ENCODE peak calls at places on chromosomes 1 and 21, in seven cellular contexts. E is OCI-LY7, S is GM23248, Q is IMR-90, Y is mammary epithelial cell, U is MM.1S, Z is hepatocyte. T is an unnamed sample. For H4K20me1 and H3K4me1, the result is how much of the 10 kb centered on the place peaks cover.

GRCh38 chr1:84174051-84174556 is 30.0 kb downstream of the PRKACB start:
- DNase-seq in E (no peak), S (peak), Q (peak), Y (peak), U (no peak), Z (peak), T (no peak)

GRCh38 chr1:229385853-229386456 is 43.1 kb upstream of the CCSAP start:
- DNase-seq in E (no peak), S (no peak), Q (no peak), Y (no peak), U (no peak), Z (no peak), T (no peak)

GRCh38 chr1:29585656-29586055 is 349.3 kb downstream of the PTPRU start:
- DNase-seq in E (no peak), S (no peak), Q (no peak), Y (no peak), U (no peak), Z (no peak), T (no peak)

GRCh38 chr21:31136891-31137290 is 98.6 kb upstream of the KRTAP19-8 start:
- DNase-seq in E (no peak), S (peak), Q (peak), Y (no peak), U (no peak), Z (peak), T (peak)

GRCh38 chr1:22471078-22471477 is 19.4 kb downstream of the ZBTB40 start:
- DNase-seq in E (no peak), S (peak), Q (peak), Y (no peak), U (no peak), Z (no peak), T (no peak)

GRCh38 chr1:156493154-156493631 is 7.4 kb downstream of the MEF2D start:
- DNase-seq in E (peak), S (peak), Q (no peak), Y (no peak), U (peak), Z (no peak), T (peak)

GRCh38 chr21:41366522-41367151 is 4.8 kb downstream of the MX2 start:
- DNase-seq in E (peak), S (peak), Q (peak), Y (peak), U (no peak), Z (peak), T (peak)

GRCh38 chr1:1564278-1564677 is 10.4 kb downstream of the SSU72 start:
- DNase-seq in E (no peak), S (no peak), Q (no peak), Y (no peak), U (no peak), Z (no peak), T (no peak)

GRCh38 chr1:121516279-121516967 is 331.6 kb downstream of the SRGAP2C start:
- DNase-seq in E (peak), S (no peak), Q (no peak), Y (no peak), U (peak), Z (no peak), T (peak)

GRCh38 chr1:119768778-119769177 is at the start of gene HMGCS2:
- DNase-seq in E (no peak), S (no peak), Q (no peak), Y (no peak), U (no peak), Z (peak), T (no peak)

GRCh38 chr1:98897046-98897445 is 107.6 kb downstream of the PLPPR5 start:
- DNase-seq in E (no peak), S (no peak), Q (no peak), Y (no peak), U (no peak), Z (no peak), T (no peak)

GRCh38 chr1:228374711-228375577 is 31.7 kb downstream of the TRIM11 start:
- DNase-seq in E (no peak), S (peak), Q (peak), Y (no peak), U (no peak), Z (no peak), T (no peak)

GRCh38 chr1:98406346-98407088 is 255.0 kb upstream of the SNX7 start:
- DNase-seq in E (no peak), S (no peak), Q (no peak), Y (no peak), U (no peak), Z (no peak), T (no peak)

GRCh38 chr1:169312084-169312954 is 55.3 kb downstream of the NME7 start:
- DNase-seq in E (no peak), S (peak), Q (peak), Y (peak), U (peak), Z (peak), T (peak)

GRCh38 chr1:28921286-28921869 is 7.0 kb downstream of the EPB41 start:
- DNase-seq in E (no peak), S (no peak), Q (peak), Y (no peak), U (no peak), Z (no peak), T (no peak)

GRCh38 chr1:230067441-230067870 is 418 bp downstream of the GALNT2 start:
- DNase-seq in E (no peak), S (peak), Q (no peak), Y (peak), U (peak), Z (no peak), T (no peak)

GRCh38 chr1:186193224-186193623 is 181.8 kb downstream of the TPR start:
- DNase-seq in E (no peak), S (no peak), Q (no peak), Y (no peak), U (no peak), Z (no peak), T (no peak)

GRCh38 chr21:18030248-18030647 is 211.1 kb upstream of the C21orf91 start:
- DNase-seq in E (no peak), S (no peak), Q (no peak), Y (peak), U (peak), Z (no peak), T (no peak)

GRCh38 chr1:56516539-56517252 is 62.7 kb downstream of the PLPP3 start:
- DNase-seq in E (peak), S (peak), Q (peak), Y (peak), U (peak), Z (peak), T (peak)

GRCh38 chr1:96596226-96596625 is 125.4 kb upstream of the PTBP2 start:
- DNase-seq in E (peak), S (peak), Q (peak), Y (peak), U (peak), Z (peak), T (peak)

GRCh38 chr1:89627596-89627962 is 5.3 kb upstream of the LRRC8C start:
- DNase-seq in E (no peak), S (no peak), Q (no peak), Y (no peak), U (no peak), Z (no peak), T (no peak)

GRCh38 chr1:215568287-215568692 is 1.2 kb downstream of the KCTD3 start:
- DNase-seq in E (no peak), S (peak), Q (peak), Y (no peak), U (peak), Z (peak), T (no peak)

GRCh38 chr1:119738100-119738720 is 26.5 kb downstream of the PHGDH start:
- DNase-seq in E (no peak), S (no peak), Q (no peak), Y (no peak), U (no peak), Z (no peak), T (no peak)

GRCh38 chr1:40901886-40902633 is 39.9 kb upstream of the CITED4 start:
- DNase-seq in E (no peak), S (peak), Q (peak), Y (peak), U (no peak), Z (no peak), T (no peak)

GRCh38 chr1:207619833-207620572 is 24.9 kb upstream of the CR1L start:
- DNase-seq in E (peak), S (peak), Q (peak), Y (peak), U (peak), Z (peak), T (peak)

GRCh38 chr1:243438815-243439214 is 183.0 kb downstream of the SDCCAG8 start:
- DNase-seq in E (no peak), S (no peak), Q (peak), Y (no peak), U (no peak), Z (no peak), T (no peak)

GRCh38 chr1:172089768-172090510 is 248.6 kb downstream of the DNM3 start:
- DNase-seq in E (peak), S (peak), Q (peak), Y (peak), U (peak), Z (peak), T (peak)

GRCh38 chr1:210726621-210727020 is 397.9 kb downstream of the HHAT start:
- DNase-seq in E (peak), S (peak), Q (peak), Y (peak), U (peak), Z (peak), T (peak)

GRCh38 chr1:215282557-215282956 is 200.0 kb downstream of the KCNK2 start:
- DNase-seq in E (no peak), S (peak), Q (peak), Y (peak), U (no peak), Z (no peak), T (no peak)

GRCh38 chr21:45769239-45769758 is 125.8 kb downstream of the PCBP3 start:
- DNase-seq in E (no peak), S (no peak), Q (no peak), Y (no peak), U (no peak), Z (no peak), T (no peak)

GRCh38 chr21:45698493-45698947 is 55.0 kb downstream of the PCBP3 start:
- DNase-seq in E (no peak), S (peak), Q (peak), Y (peak), U (no peak), Z (peak), T (no peak)

GRCh38 chr1:200896571-200897187 is 2.0 kb downstream of the INAVA start:
- DNase-seq in E (no peak), S (no peak), Q (no peak), Y (peak), U (no peak), Z (peak), T (no peak)

GRCh38 chr1:200895448-200895799 is 724 bp downstream of the INAVA start:
- DNase-seq in E (no peak), S (no peak), Q (no peak), Y (no peak), U (no peak), Z (no peak), T (no peak)

GRCh38 chr1:200899015-200899386 is 4.3 kb downstream of the INAVA start:
- DNase-seq in E (no peak), S (no peak), Q (no peak), Y (no peak), U (no peak), Z (no peak), T (no peak)

GRCh38 chr1:200895801-200896570 is 1.3 kb downstream of the INAVA start:
- DNase-seq in E (no peak), S (no peak), Q (no peak), Y (no peak), U (no peak), Z (peak), T (peak)

GRCh38 chr1:200897188-200897710 is 2.5 kb downstream of the INAVA start:
- DNase-seq in E (no peak), S (no peak), Q (no peak), Y (no peak), U (no peak), Z (peak), T (no peak)
- H4K20me1 ChIP-seq in E (under half), S (under half), Q (under half), Y (under half), U (under half), Z (under half), T (under half)

GRCh38 chr1:234613128-234613875 is 3.3 kb upstream of the IRF2BP2 start:
- DNase-seq in E (peak), S (peak), Q (peak), Y (peak), U (no peak), Z (peak), T (no peak)
- H3K4me1 ChIP-seq in E (half or more), S (half or more), Q (under half), Y (half or more), U (under half), Z (half or more), T (half or more)

DNA sequence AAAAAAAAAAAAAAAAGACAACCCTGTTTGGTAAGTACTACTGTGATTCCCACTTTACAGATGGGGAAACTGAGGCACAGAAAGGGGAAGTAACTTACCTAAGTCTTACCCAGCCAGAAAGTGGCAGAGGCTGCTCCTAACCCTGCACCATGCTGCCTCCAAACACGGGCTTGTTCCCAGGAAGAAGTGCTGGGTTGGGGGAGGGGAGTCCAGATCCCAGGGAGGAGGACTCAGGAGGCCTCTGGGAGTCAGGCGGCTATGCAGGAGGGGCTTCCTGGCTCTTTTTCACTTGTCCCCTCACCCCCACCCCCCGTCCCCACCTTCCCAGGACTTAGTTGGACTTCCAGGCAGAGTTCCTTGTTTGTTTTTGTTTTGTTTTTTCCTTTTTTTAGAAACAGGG is 23.9 kb downstream of the PIK3CD start:
- DNase-seq in E (no peak), S (no peak), Q (no peak), Y (no peak), U (no peak), Z (no peak), T (no peak)
- H4K20me1 ChIP-seq in E (under half), S (under half), Q (under half), Y (under half), U (under half), Z (under half), T (under half)

GRCh38 chr1:18535391-18536210 is 54.9 kb downstream of the KLHDC7A start:
- DNase-seq in E (no peak), S (no peak), Q (no peak), Y (no peak), U (no peak), Z (peak), T (no peak)
- H3K4me1 ChIP-seq in E (under half), S (under half), Q (under half), Y (under half), U (under half), Z (under half), T (under half)

GRCh38 chr1:53617382-53618217 is 121.4 kb downstream of the GLIS1 start:
- DNase-seq in E (no peak), S (peak), Q (peak), Y (no peak), U (no peak), Z (no peak), T (no peak)

GRCh38 chr1:53615101-53615500 is 123.9 kb downstream of the GLIS1 start:
- DNase-seq in E (no peak), S (no peak), Q (no peak), Y (no peak), U (no peak), Z (no peak), T (no peak)

GRCh38 chr1:53616511-53616910 is 122.5 kb downstream of the GLIS1 start:
- DNase-seq in E (no peak), S (no peak), Q (no peak), Y (no peak), U (no peak), Z (no peak), T (no peak)

GRCh38 chr1:53618218-53619087 is 120.5 kb downstream of the GLIS1 start:
- DNase-seq in E (no peak), S (no peak), Q (no peak), Y (no peak), U (no peak), Z (no peak), T (no peak)

GRCh38 chr1:53616927-53617326 is 122.0 kb downstream of the GLIS1 start:
- DNase-seq in E (no peak), S (peak), Q (peak), Y (no peak), U (no peak), Z (no peak), T (no peak)
- H4K20me1 ChIP-seq in E (under half), S (under half), Q (under half), Y (under half), U (under half), Z (under half), T (under half)

GRCh38 chr1:19430121-19431068 is 54.9 kb downstream of the CAPZB start:
- DNase-seq in E (peak), S (peak), Q (peak), Y (peak), U (no peak), Z (peak), T (no peak)

GRCh38 chr1:19433610-19433999 is 51.7 kb downstream of the CAPZB start:
- DNase-seq in E (no peak), S (peak), Q (peak), Y (no peak), U (no peak), Z (no peak), T (no peak)

GRCh38 chr1:19435181-19435580 is 50.2 kb downstream of the CAPZB start:
- DNase-seq in E (no peak), S (peak), Q (peak), Y (no peak), U (no peak), Z (peak), T (no peak)

GRCh38 chr1:19435851-19436465 is 49.4 kb downstream of the CAPZB start:
- DNase-seq in E (no peak), S (peak), Q (peak), Y (no peak), U (no peak), Z (no peak), T (no peak)

DNA sequence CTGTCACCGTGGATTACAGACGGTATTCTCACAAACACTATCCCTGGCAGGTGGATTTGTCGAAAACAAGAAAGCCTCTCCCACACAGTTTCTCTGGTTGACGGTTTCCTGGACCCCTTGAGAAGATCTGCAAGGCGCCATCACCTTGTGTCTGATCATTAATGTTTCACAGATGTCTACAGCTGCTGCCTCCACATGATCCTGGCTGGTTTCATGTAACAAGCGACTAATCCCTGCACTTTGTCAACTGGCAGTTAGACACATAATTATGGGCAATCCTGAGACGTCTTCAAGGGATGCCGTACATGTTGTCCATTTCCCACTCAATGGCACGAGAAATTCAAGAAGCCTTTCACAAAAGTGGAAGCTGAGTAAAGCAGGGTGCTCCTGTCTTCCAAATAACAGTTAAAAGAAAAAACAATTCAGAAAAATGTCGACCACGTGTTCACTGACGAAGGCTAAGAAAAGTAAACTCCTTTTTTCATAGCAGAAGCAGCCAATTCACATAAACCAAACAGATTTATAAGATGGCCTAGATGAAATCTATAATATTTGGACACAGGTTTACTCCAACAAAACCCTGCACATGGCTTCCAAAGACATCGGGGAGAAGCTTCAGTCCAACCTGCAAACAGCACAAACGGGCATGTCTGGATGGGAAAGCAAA is 52.3 kb downstream of the CAPZB start:
- DNase-seq in E (no peak), S (peak), Q (peak), Y (no peak), U (no peak), Z (peak), T (no peak)
- H3K4me1 ChIP-seq in E (under half), S (half or more), Q (half or more), Y (under half), U (under half), Z (half or more), T (under half)

DNA sequence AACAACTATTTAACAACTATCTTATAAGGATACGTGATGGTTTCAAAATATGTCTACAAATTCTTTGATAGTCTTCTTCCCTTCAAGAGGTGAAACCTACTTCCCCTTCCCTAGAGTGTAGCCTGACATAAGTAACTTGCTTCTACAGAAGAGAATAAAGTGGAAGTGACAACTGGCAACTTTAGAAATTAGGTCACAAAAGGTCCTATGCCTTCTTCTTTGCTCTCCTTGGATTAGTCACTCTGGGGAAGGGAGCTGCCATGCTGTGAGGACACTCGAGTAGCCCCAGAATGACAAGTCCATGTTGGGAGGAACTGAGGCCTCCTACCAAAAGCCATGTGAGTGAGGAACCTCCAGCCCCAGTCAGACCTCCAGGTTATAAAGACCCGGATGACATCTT is 19.2 kb downstream of the EFCAB14 start:
- DNase-seq in E (no peak), S (no peak), Q (no peak), Y (no peak), U (no peak), Z (no peak), T (no peak)
- H4K20me1 ChIP-seq in E (under half), S (under half), Q (under half), Y (under half), U (under half), Z (under half), T (under half)

DNA sequence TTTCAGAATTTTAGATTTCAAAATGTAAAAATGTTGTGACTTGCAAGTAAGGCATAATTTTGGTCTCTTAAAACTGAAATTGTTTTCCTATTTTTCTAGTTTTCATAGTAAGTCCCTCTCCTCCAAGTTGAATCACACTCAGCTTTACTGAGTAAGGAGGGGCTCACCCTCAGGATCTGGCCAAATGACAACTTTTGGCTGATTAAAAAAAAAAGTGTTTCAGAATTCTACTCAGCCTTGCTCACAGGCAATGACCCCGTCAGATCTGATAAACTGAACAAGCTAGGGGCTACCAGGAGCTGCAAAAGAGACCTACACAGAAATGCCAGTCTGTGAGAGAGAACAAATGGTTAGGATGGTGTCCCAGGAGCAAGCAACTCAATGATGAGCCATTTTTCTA is 159.8 kb downstream of the PBX1 start:
- DNase-seq in E (no peak), S (peak), Q (peak), Y (no peak), U (no peak), Z (no peak), T (no peak)
- H3K4me1 ChIP-seq in E (under half), S (under half), Q (under half), Y (under half), U (half or more), Z (under half), T (under half)

DNA sequence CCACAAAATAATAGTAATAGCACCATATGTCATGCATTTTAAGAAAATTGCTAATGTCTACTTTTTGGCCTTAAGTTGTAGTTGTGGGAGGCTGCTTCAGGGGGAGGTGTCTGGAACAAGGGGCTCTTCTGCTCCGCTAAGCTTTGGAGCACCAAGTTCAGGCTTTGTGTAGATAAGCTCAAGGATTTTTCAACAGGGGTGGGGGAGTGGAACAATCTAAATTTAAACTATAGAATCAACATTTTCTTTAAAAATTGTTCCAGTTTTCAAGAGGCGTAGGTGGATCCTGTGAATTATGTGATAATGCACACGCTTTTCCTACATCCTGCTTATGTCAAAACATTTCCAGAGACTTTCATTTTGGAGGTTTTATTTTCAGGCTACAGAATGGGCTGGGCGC is 9.8 kb downstream of the ATP1A1 start:
- DNase-seq in E (no peak), S (no peak), Q (no peak), Y (no peak), U (no peak), Z (no peak), T (no peak)
- H4K20me1 ChIP-seq in E (under half), S (under half), Q (under half), Y (under half), U (under half), Z (half or more), T (half or more)